ENCODE peak calls at places on chromosomes 4 and X, in five cellular contexts. I is stimulated activated CD8-positive, alpha-beta memory T cell treated with anti-CD3 and anti-CD28 coated beads, Interleukin-4, amount 100 ng/mL, for 1 hour; F is T-helper 2 cell; L is neuronal stem cell; U is right cardiac atrium. N is an unnamed sample.

GRCh38 chr4:2761035-2761923 is 5.1 kb upstream of the TNIP2 start:
- DNase-seq in U (peak), F (no peak), I (no peak), L (no peak), N (no peak)

GRCh38 chrX:153635788-153636668 is 11.0 kb upstream of the DUSP9 start:
- DNase-seq in I (no peak), U (no peak), L (no peak), F (peak), N (no peak)

GRCh38 chr4:146442801-146443200 is 78.9 kb downstream of the SLC10A7 start:
- DNase-seq in I (no peak), F (no peak), U (no peak), L (no peak), N (no peak)

GRCh38 chrX:154365052-154365600 is 9.3 kb downstream of the FLNA start:
- DNase-seq in U (no peak), F (no peak), I (no peak), L (no peak), N (no peak)

GRCh38 chrX:140180585-140180984 is 215.3 kb upstream of the CXorf66 start:
- DNase-seq in I (no peak), U (no peak), F (no peak), L (no peak), N (no peak)

GRCh38 chr4:118942465-118942864 is 53.8 kb downstream of the SYNPO2 start:
- DNase-seq in U (no peak), F (no peak), L (no peak), I (no peak), N (no peak)

GRCh38 chrX:143615851-143616250 is 20.1 kb downstream of the SLITRK4 start:
- DNase-seq in U (no peak), I (no peak), F (no peak), L (no peak), N (no peak)

GRCh38 chr4:164731827-164732474 is 22.0 kb upstream of the SMIM31 start:
- DNase-seq in I (no peak), L (peak), U (peak), F (peak), N (peak)

GRCh38 chr4:87896020-87896621 is 63.4 kb downstream of the MEPE start:
- DNase-seq in I (peak), L (no peak), U (peak), F (peak), N (no peak)

GRCh38 chrX:43605351-43605750 is 50.7 kb upstream of the MAOA start:
- DNase-seq in U (no peak), I (no peak), L (no peak), F (no peak), N (no peak)

GRCh38 chrX:31266172-31267076 is 194.6 kb upstream of the FTHL17 start:
- DNase-seq in U (peak), F (peak), I (no peak), L (peak), N (peak)

GRCh38 chr4:94641702-94642560 is 115.8 kb upstream of the BMPR1B start:
- DNase-seq in U (no peak), L (no peak), I (no peak), F (no peak), N (no peak)

N was measured in neural crest cell.